ENCODE peak calls at places on chromosome 12, in nine cellular contexts. One of them, this sample, is unnamed.

GRCh38 chr12:124747426-124748161 is 116.1 kb downstream of the SCARB1 start:
- DNase-seq in WTC11: no peak
- DNase-seq in fibroblast of villous mesenchyme: peak; percentile 95
- DNase-seq in H54: peak; percentile 84
- DNase-seq in DMS53: peak; percentile 75
- DNase-seq in ovary: no peak
- DNase-seq in dorsolateral prefrontal cortex: no peak
- DNase-seq in A549: peak; percentile 92
- DNase-seq in AG09309: peak; percentile 93
- DNase-seq in this sample: no peak

GRCh38 chr12:53530920-53531319 is 23.6 kb upstream of the NPFF start:
- DNase-seq in WTC11: no peak
- DNase-seq in fibroblast of villous mesenchyme: peak; percentile 48
- DNase-seq in H54: no peak
- DNase-seq in DMS53: no peak
- DNase-seq in ovary: no peak
- DNase-seq in dorsolateral prefrontal cortex: no peak
- DNase-seq in A549: no peak
- DNase-seq in AG09309: no peak
- DNase-seq in this sample: no peak

GRCh38 chr12:61860439-61860838 is 399.8 kb upstream of the USP15 start:
- DNase-seq in WTC11: no peak
- DNase-seq in fibroblast of villous mesenchyme: no peak
- DNase-seq in H54: no peak
- DNase-seq in DMS53: no peak
- DNase-seq in ovary: no peak
- DNase-seq in dorsolateral prefrontal cortex: no peak
- DNase-seq in A549: no peak
- DNase-seq in AG09309: no peak
- DNase-seq in this sample: no peak

GRCh38 chr12:89470741-89471504 is 53.7 kb downstream of the GALNT4 start:
- DNase-seq in WTC11: no peak
- DNase-seq in fibroblast of villous mesenchyme: peak; percentile 69
- DNase-seq in H54: no peak
- DNase-seq in DMS53: peak; percentile 71
- DNase-seq in ovary: no peak
- DNase-seq in dorsolateral prefrontal cortex: no peak
- DNase-seq in A549: peak; percentile 70
- DNase-seq in AG09309: no peak
- DNase-seq in this sample: no peak

GRCh38 chr12:45216297-45216982 is 545 bp downstream of the ANO6 start:
- DNase-seq in WTC11: peak; percentile 62
- DNase-seq in fibroblast of villous mesenchyme: peak; percentile 51
- DNase-seq in H54: peak; percentile 19
- DNase-seq in DMS53: peak; percentile 79
- DNase-seq in ovary: peak; percentile 69
- DNase-seq in dorsolateral prefrontal cortex: no peak
- DNase-seq in A549: peak; percentile 59
- DNase-seq in AG09309: no peak
- DNase-seq in this sample: peak; percentile 73

GRCh38 chr12:119807380-119807779 is 69.7 kb downstream of the CIT start:
- DNase-seq in WTC11: no peak
- DNase-seq in fibroblast of villous mesenchyme: no peak
- DNase-seq in H54: no peak
- DNase-seq in DMS53: peak; percentile 46
- DNase-seq in ovary: no peak
- DNase-seq in dorsolateral prefrontal cortex: no peak
- DNase-seq in A549: no peak
- DNase-seq in AG09309: no peak
- DNase-seq in this sample: no peak

GRCh38 chr12:1606021-1606622 is 11.7 kb upstream of the FBXL14 start:
- DNase-seq in WTC11: peak; percentile 37
- DNase-seq in fibroblast of villous mesenchyme: peak; percentile 93
- DNase-seq in H54: peak; percentile 61
- DNase-seq in DMS53: peak; percentile 98
- DNase-seq in ovary: peak; percentile 89
- DNase-seq in dorsolateral prefrontal cortex: peak; percentile 59
- DNase-seq in A549: peak; percentile 87
- DNase-seq in AG09309: no peak
- DNase-seq in this sample: peak; percentile 95

GRCh38 chr12:32768518-32768917 is 12.8 kb upstream of the YARS2 start:
- DNase-seq in WTC11: no peak
- DNase-seq in fibroblast of villous mesenchyme: no peak
- DNase-seq in H54: no peak
- DNase-seq in DMS53: no peak
- DNase-seq in ovary: no peak
- DNase-seq in dorsolateral prefrontal cortex: no peak
- DNase-seq in A549: no peak
- DNase-seq in AG09309: no peak
- DNase-seq in this sample: no peak

GRCh38 chr12:10455766-10456165 is 2.6 kb upstream of the KLRC1 start:
- DNase-seq in WTC11: no peak
- DNase-seq in fibroblast of villous mesenchyme: no peak
- DNase-seq in H54: no peak
- DNase-seq in DMS53: no peak
- DNase-seq in ovary: no peak
- DNase-seq in dorsolateral prefrontal cortex: no peak
- DNase-seq in A549: no peak
- DNase-seq in AG09309: no peak
- DNase-seq in this sample: no peak

GRCh38 chr12:118743896-118744700 is 237.2 kb upstream of the SRRM4 start:
- DNase-seq in WTC11: no peak
- DNase-seq in fibroblast of villous mesenchyme: no peak
- DNase-seq in H54: no peak
- DNase-seq in DMS53: no peak
- DNase-seq in ovary: no peak
- DNase-seq in dorsolateral prefrontal cortex: no peak
- DNase-seq in A549: no peak
- DNase-seq in AG09309: no peak
- DNase-seq in this sample: no peak

GRCh38 chr12:5590316-5590715 is 158.4 kb downstream of the NTF3 start:
- DNase-seq in WTC11: no peak
- DNase-seq in fibroblast of villous mesenchyme: no peak
- DNase-seq in H54: no peak
- DNase-seq in DMS53: no peak
- DNase-seq in ovary: no peak
- DNase-seq in dorsolateral prefrontal cortex: no peak
- DNase-seq in A549: no peak
- DNase-seq in AG09309: no peak
- DNase-seq in this sample: no peak

GRCh38 chr12:83821967-83822366 is 1090.6 kb downstream of the SLC6A15 start:
- DNase-seq in WTC11: no peak
- DNase-seq in fibroblast of villous mesenchyme: no peak
- DNase-seq in H54: no peak
- DNase-seq in DMS53: no peak
- DNase-seq in ovary: no peak
- DNase-seq in dorsolateral prefrontal cortex: no peak
- DNase-seq in A549: no peak
- DNase-seq in AG09309: no peak
- DNase-seq in this sample: no peak

GRCh38 chr12:119178544-119179334 is at the start of gene HSPB8:
- DNase-seq in WTC11: peak; percentile 71
- DNase-seq in fibroblast of villous mesenchyme: peak; percentile 94
- DNase-seq in H54: peak; percentile 83
- DNase-seq in DMS53: peak; percentile 87
- DNase-seq in ovary: peak; percentile 85
- DNase-seq in dorsolateral prefrontal cortex: no peak
- DNase-seq in A549: peak; percentile 76
- DNase-seq in AG09309: no peak
- DNase-seq in this sample: peak; percentile 83

GRCh38 chr12:89140580-89141236 is 211.6 kb downstream of the DUSP6 start:
- DNase-seq in WTC11: no peak
- DNase-seq in fibroblast of villous mesenchyme: peak; percentile 74
- DNase-seq in H54: no peak
- DNase-seq in DMS53: peak; percentile 10
- DNase-seq in ovary: no peak
- DNase-seq in dorsolateral prefrontal cortex: no peak
- DNase-seq in A549: no peak
- DNase-seq in AG09309: no peak
- DNase-seq in this sample: no peak

GRCh38 chr12:47557401-47557800 is 148.4 kb downstream of the RPAP3 start:
- DNase-seq in WTC11: no peak
- DNase-seq in fibroblast of villous mesenchyme: no peak
- DNase-seq in H54: no peak
- DNase-seq in DMS53: no peak
- DNase-seq in ovary: no peak
- DNase-seq in dorsolateral prefrontal cortex: no peak
- DNase-seq in A549: no peak
- DNase-seq in AG09309: no peak
- DNase-seq in this sample: no peak

GRCh38 chr12:2097617-2098016 is 44.8 kb downstream of the CACNA1C start:
- DNase-seq in WTC11: no peak
- DNase-seq in fibroblast of villous mesenchyme: no peak
- DNase-seq in H54: no peak
- DNase-seq in DMS53: no peak
- DNase-seq in ovary: no peak
- DNase-seq in dorsolateral prefrontal cortex: no peak
- DNase-seq in A549: no peak
- DNase-seq in AG09309: no peak
- DNase-seq in this sample: no peak

GRCh38 chr12:13223176-13223806 is 26.8 kb downstream of the EMP1 start:
- DNase-seq in WTC11: no peak
- DNase-seq in fibroblast of villous mesenchyme: peak; percentile 85
- DNase-seq in H54: no peak
- DNase-seq in DMS53: peak; percentile 97
- DNase-seq in ovary: no peak
- DNase-seq in dorsolateral prefrontal cortex: no peak
- DNase-seq in A549: peak; percentile 86
- DNase-seq in AG09309: peak; percentile 75
- DNase-seq in this sample: no peak

GRCh38 chr12:46300906-46301305 is 32.1 kb upstream of the SLC38A1 start:
- DNase-seq in WTC11: no peak
- DNase-seq in fibroblast of villous mesenchyme: peak; percentile 21
- DNase-seq in H54: no peak
- DNase-seq in DMS53: peak; percentile 95
- DNase-seq in ovary: no peak
- DNase-seq in dorsolateral prefrontal cortex: no peak
- DNase-seq in A549: no peak
- DNase-seq in AG09309: no peak
- DNase-seq in this sample: no peak

GRCh38 chr12:132185698-132186097 is 41.4 kb downstream of the NOC4L start:
- DNase-seq in WTC11: no peak
- DNase-seq in fibroblast of villous mesenchyme: no peak
- DNase-seq in H54: no peak
- DNase-seq in DMS53: no peak
- DNase-seq in ovary: no peak
- DNase-seq in dorsolateral prefrontal cortex: no peak
- DNase-seq in A549: no peak
- DNase-seq in AG09309: no peak
- DNase-seq in this sample: no peak

This sample was measured in sciatic nerve.